ENCODE peak calls at places on chromosomes 4 and X, in nine cellular contexts. V is stimulated activated CD4-positive, alpha-beta T cell treated with anti-CD3 and anti-CD28 coated beads, Interleukin-2, amount 100 ng/mL, for 48 hours; J is kidney glomerular epithelial cell; A is iris pigment epithelial cell; K is HEK293T; P is fibroblast of lung; M is RWPE1; D is CMK; R is NCI-H1105. C is an unnamed sample.

GRCh38 chrX:133302775-133303445 is 84.8 kb upstream of the TFDP3 start:
- DNase-seq in V (no peak), J (no peak), A (peak), K (no peak), P (peak), M (no peak), D (no peak), R (no peak), C (no peak)

GRCh38 chr4:8919651-8920288 is 48.1 kb upstream of the HMX1 start:
- DNase-seq in V (no peak), J (no peak), A (no peak), K (peak), P (no peak), M (no peak), D (no peak), R (no peak), C (peak)

GRCh38 chr4:74624351-74625151 is 169.8 kb downstream of the BTC start:
- DNase-seq in V (no peak), J (peak), A (peak), K (no peak), P (peak), M (peak), D (no peak), R (no peak), C (no peak)

GRCh38 chr4:23373269-23373668 is 516.6 kb downstream of the PPARGC1A start:
- DNase-seq in V (peak), J (peak), A (peak), K (no peak), P (peak), M (peak), D (no peak), R (no peak), C (peak)

GRCh38 chr4:33091961-33092360 is 2371.8 kb downstream of the PCDH7 start:
- DNase-seq in V (no peak), J (no peak), A (peak), K (no peak), P (no peak), M (no peak), D (no peak), R (no peak), C (no peak)

GRCh38 chr4:18444286-18444685 is 422.7 kb upstream of the LCORL start:
- DNase-seq in V (no peak), J (no peak), A (no peak), K (no peak), P (no peak), M (no peak), D (no peak), R (no peak), C (no peak)

GRCh38 chr4:4727536-4727935 is 131.9 kb upstream of the MSX1 start:
- DNase-seq in V (no peak), J (no peak), A (no peak), K (no peak), P (peak), M (no peak), D (no peak), R (no peak), C (no peak)

GRCh38 chrX:47148946-47149345 is 3.9 kb downstream of the RBM10 start:
- DNase-seq in V (no peak), J (no peak), A (peak), K (no peak), P (no peak), M (no peak), D (no peak), R (no peak), C (no peak)

GRCh38 chrX:29143356-29143755 is 556.1 kb downstream of the IL1RAPL1 start:
- DNase-seq in V (no peak), J (no peak), A (peak), K (no peak), P (peak), M (no peak), D (no peak), R (no peak), C (no peak)

GRCh38 chr4:112172180-112172579 is 26.9 kb downstream of the FAM241A start:
- DNase-seq in V (no peak), J (no peak), A (no peak), K (no peak), P (no peak), M (no peak), D (no peak), R (no peak), C (no peak)

GRCh38 chr4:37981844-37982720 is 21.9 kb downstream of the PTTG2 start:
- DNase-seq in V (no peak), J (peak), A (peak), K (no peak), P (peak), M (no peak), D (no peak), R (no peak), C (no peak)

GRCh38 chr4:87025023-87025613 is 90.3 kb downstream of the AFF1 start:
- DNase-seq in V (no peak), J (no peak), A (no peak), K (no peak), P (no peak), M (no peak), D (no peak), R (no peak), C (no peak)

GRCh38 chrX:724256-724655 is 93.7 kb downstream of the SHOX start:
- DNase-seq in V (no peak), J (no peak), A (no peak), K (no peak), P (no peak), M (no peak), D (no peak), R (no peak), C (no peak)

GRCh38 chr4:157886650-157887049 is 286.2 kb downstream of the GASK1B start:
- DNase-seq in V (no peak), J (no peak), A (no peak), K (no peak), P (no peak), M (no peak), D (no peak), R (no peak), C (no peak)

GRCh38 chrX:15946783-15947550 is 92.4 kb upstream of the AP1S2 start:
- DNase-seq in V (no peak), J (peak), A (peak), K (no peak), P (peak), M (peak), D (no peak), R (no peak), C (no peak)

GRCh38 chr4:113749178-113749577 is 12.4 kb downstream of the CAMK2D start:
- DNase-seq in V (no peak), J (no peak), A (no peak), K (no peak), P (no peak), M (no peak), D (no peak), R (no peak), C (no peak)

GRCh38 chrX:38561951-38562719 is 793 bp downstream of the TSPAN7 start:
- DNase-seq in V (no peak), J (no peak), A (no peak), K (peak), P (no peak), M (no peak), D (no peak), R (peak), C (peak)

GRCh38 chrX:27565992-27566391 is 24.2 kb upstream of the DCAF8L2 start:
- DNase-seq in V (no peak), J (no peak), A (peak), K (no peak), P (peak), M (no peak), D (peak), R (no peak), C (peak)

GRCh38 chr4:68724426-68724825 is 54.0 kb upstream of the UGT2B15 start:
- DNase-seq in V (no peak), J (no peak), A (no peak), K (no peak), P (no peak), M (no peak), D (no peak), R (no peak), C (no peak)

GRCh38 chrX:154547245-154548027 is at the start of gene IKBKG:
- DNase-seq in V (peak), J (peak), A (peak), K (peak), P (peak), M (peak), D (no peak), R (peak), C (peak)

GRCh38 chrX:103616676-103617186 is 9.0 kb downstream of the TCEAL3 start:
- DNase-seq in V (no peak), J (no peak), A (no peak), K (no peak), P (no peak), M (no peak), D (no peak), R (no peak), C (no peak)

C was measured in body of pancreas.